ENCODE peak calls at places on chromosome 14, in five cellular contexts. One of them, this sample, is unnamed.
A peak's percentile ranks its signal among the peaks of the same experiment; 100 is the strongest.

GRCh38 chr14:80491131-80491530 is 279.8 kb upstream of the DIO2 start:
- DNase-seq in GM12878: peak; percentile 23
- DNase-seq in HepG2: peak; percentile 20
- DNase-seq in K562: no peak
- DNase-seq in SK-N-SH: no peak
- DNase-seq in this sample: no peak

GRCh38 chr14:91372680-91373495 is 44.7 kb downstream of the CCDC88C start:
- DNase-seq in SK-N-SH: peak; percentile 70
- DNase-seq in K562: no peak
- DNase-seq in GM12878: no peak
- DNase-seq in HepG2: no peak
- DNase-seq in this sample: no peak

GRCh38 chr14:91860238-91860637 is 7.1 kb downstream of the TC2N start:
- DNase-seq in K562: no peak
- DNase-seq in SK-N-SH: no peak
- DNase-seq in HepG2: no peak
- DNase-seq in GM12878: no peak
- DNase-seq in this sample: no peak

GRCh38 chr14:73491977-73492552 is 1.3 kb downstream of the RIOX1 start:
- DNase-seq in GM12878: no peak
- DNase-seq in SK-N-SH: no peak
- DNase-seq in HepG2: no peak
- DNase-seq in K562: no peak
- DNase-seq in this sample: no peak

GRCh38 chr14:68895304-68895703 is 83.8 kb downstream of the ACTN1 start:
- DNase-seq in HepG2: no peak
- DNase-seq in K562: no peak
- DNase-seq in GM12878: no peak
- DNase-seq in SK-N-SH: no peak
- DNase-seq in this sample: no peak

GRCh38 chr14:54653764-54654469 is 87.0 kb downstream of the SAMD4A start:
- DNase-seq in HepG2: peak; percentile 85
- DNase-seq in SK-N-SH: no peak
- DNase-seq in K562: no peak
- DNase-seq in GM12878: no peak
- DNase-seq in this sample: no peak

GRCh38 chr14:39755269-39755878 is 323.1 kb upstream of the FBXO33 start:
- DNase-seq in SK-N-SH: no peak
- DNase-seq in HepG2: no peak
- DNase-seq in GM12878: no peak
- DNase-seq in K562: no peak
- DNase-seq in this sample: no peak

GRCh38 chr14:43464968-43465367 is 1042.1 kb downstream of the FSCB start:
- DNase-seq in HepG2: no peak
- DNase-seq in K562: no peak
- DNase-seq in GM12878: no peak
- DNase-seq in SK-N-SH: no peak
- DNase-seq in this sample: no peak

GRCh38 chr14:55267816-55268215 is 3.4 kb upstream of the FBXO34 start:
- DNase-seq in SK-N-SH: no peak
- DNase-seq in HepG2: no peak
- DNase-seq in K562: no peak
- DNase-seq in GM12878: no peak
- DNase-seq in this sample: no peak

GRCh38 chr14:61489932-61490331 is 168.6 kb downstream of the PRKCH start:
- DNase-seq in GM12878: no peak
- DNase-seq in HepG2: no peak
- DNase-seq in K562: no peak
- DNase-seq in SK-N-SH: no peak
- DNase-seq in this sample: no peak

GRCh38 chr14:103281496-103282231 is 52.4 kb upstream of the EIF5 start:
- DNase-seq in GM12878: no peak
- DNase-seq in K562: no peak
- DNase-seq in SK-N-SH: peak; percentile 79
- DNase-seq in HepG2: peak; percentile 49
- DNase-seq in this sample: no peak

GRCh38 chr14:56846970-56847928 is 37.0 kb upstream of the OTX2 start:
- DNase-seq in HepG2: no peak
- DNase-seq in K562: no peak
- DNase-seq in GM12878: no peak
- DNase-seq in SK-N-SH: no peak
- DNase-seq in this sample: no peak

GRCh38 chr14:70416717-70417349 is at the start of gene SYNJ2BP:
- DNase-seq in HepG2: peak; percentile 76
- DNase-seq in GM12878: peak; percentile 44
- DNase-seq in SK-N-SH: peak; percentile 80
- DNase-seq in K562: no peak
- DNase-seq in this sample: peak; percentile 15

GRCh38 chr14:23636317-23637211 is at the start of gene DHRS2:
- DNase-seq in HepG2: peak; percentile 100
- DNase-seq in GM12878: no peak
- DNase-seq in K562: no peak
- DNase-seq in SK-N-SH: no peak
- DNase-seq in this sample: no peak

GRCh38 chr14:30623412-30624131 is 1.5 kb downstream of the SCFD1 start:
- DNase-seq in HepG2: no peak
- DNase-seq in GM12878: no peak
- DNase-seq in SK-N-SH: no peak
- DNase-seq in K562: no peak
- DNase-seq in this sample: no peak

GRCh38 chr14:84969501-84969900 is 560.4 kb upstream of the FLRT2 start:
- DNase-seq in HepG2: no peak
- DNase-seq in GM12878: no peak
- DNase-seq in SK-N-SH: no peak
- DNase-seq in K562: no peak
- DNase-seq in this sample: no peak

GRCh38 chr14:86852530-86852929 is 1140.5 kb downstream of the GALC start:
- DNase-seq in HepG2: no peak
- DNase-seq in GM12878: no peak
- DNase-seq in SK-N-SH: no peak
- DNase-seq in K562: no peak
- DNase-seq in this sample: no peak

GRCh38 chr14:59435106-59435505 is 30.1 kb downstream of the GPR135 start:
- DNase-seq in SK-N-SH: no peak
- DNase-seq in HepG2: no peak
- DNase-seq in GM12878: no peak
- DNase-seq in K562: no peak
- DNase-seq in this sample: no peak

GRCh38 chr14:23617539-23617938 is 18.6 kb upstream of the DHRS2 start:
- DNase-seq in SK-N-SH: no peak
- DNase-seq in K562: no peak
- DNase-seq in GM12878: no peak
- DNase-seq in HepG2: no peak
- DNase-seq in this sample: no peak

GRCh38 chr14:104657563-104658324 is 31.7 kb upstream of the INF2 start:
- DNase-seq in SK-N-SH: no peak
- DNase-seq in GM12878: no peak
- DNase-seq in K562: peak; percentile 20
- DNase-seq in HepG2: no peak
- DNase-seq in this sample: no peak

GRCh38 chr14:24141030-24141880 is at the start of gene EMC9:
- DNase-seq in K562: peak; percentile 94
- DNase-seq in GM12878: peak; percentile 97
- DNase-seq in HepG2: peak; percentile 100
- DNase-seq in SK-N-SH: peak; percentile 94
- DNase-seq in this sample: peak; percentile 100

GRCh38 chr14:25833341-25834121 is 764.3 kb downstream of the NOVA1 start:
- DNase-seq in K562: no peak
- DNase-seq in GM12878: no peak
- DNase-seq in HepG2: peak; percentile 46
- DNase-seq in SK-N-SH: peak; percentile 3
- DNase-seq in this sample: peak; percentile 21

GRCh38 chr14:52267501-52268190 is at the start of gene PTGDR:
- DNase-seq in HepG2: no peak
- DNase-seq in GM12878: no peak
- DNase-seq in K562: no peak
- DNase-seq in SK-N-SH: peak; percentile 32
- DNase-seq in this sample: no peak

GRCh38 chr14:76941544-76942287 is 86.8 kb downstream of the IRF2BPL start:
- DNase-seq in K562: no peak
- DNase-seq in SK-N-SH: no peak
- DNase-seq in HepG2: no peak
- DNase-seq in GM12878: no peak
- DNase-seq in this sample: no peak

GRCh38 chr14:106844608-106845285 is 1318.4 kb downstream of the TMEM121 start:
- DNase-seq in K562: no peak
- DNase-seq in GM12878: no peak
- DNase-seq in SK-N-SH: peak; percentile 58
- DNase-seq in HepG2: peak; percentile 44
- DNase-seq in this sample: peak; percentile 95

GRCh38 chr14:95980402-95980801 is 58.8 kb upstream of the C14orf132 start:
- DNase-seq in SK-N-SH: no peak
- DNase-seq in GM12878: no peak
- DNase-seq in HepG2: no peak
- DNase-seq in K562: no peak
- DNase-seq in this sample: no peak

GRCh38 chr14:26128931-26129674 is 468.7 kb downstream of the NOVA1 start:
- DNase-seq in K562: no peak
- DNase-seq in HepG2: no peak
- DNase-seq in SK-N-SH: no peak
- DNase-seq in GM12878: no peak
- DNase-seq in this sample: no peak

GRCh38 chr14:91315844-91316267 is 71.4 kb upstream of the GPR68 start:
- DNase-seq in SK-N-SH: no peak
- DNase-seq in GM12878: peak; percentile 88
- DNase-seq in K562: no peak
- DNase-seq in HepG2: no peak
- DNase-seq in this sample: peak; percentile 88

GRCh38 chr14:33938131-33938949 is 12.5 kb downstream of the EGLN3 start:
- DNase-seq in K562: peak; percentile 58
- DNase-seq in SK-N-SH: peak; percentile 84
- DNase-seq in GM12878: peak; percentile 36
- DNase-seq in HepG2: peak; percentile 49
- DNase-seq in this sample: no peak

GRCh38 chr14:64726585-64726890 is 22.3 kb downstream of the PLEKHG3 start:
- DNase-seq in SK-N-SH: no peak
- DNase-seq in GM12878: no peak
- DNase-seq in HepG2: no peak
- DNase-seq in K562: no peak
- DNase-seq in this sample: no peak

GRCh38 chr14:71119075-71119474 is 211.8 kb downstream of the PCNX1 start:
- DNase-seq in SK-N-SH: no peak
- DNase-seq in K562: no peak
- DNase-seq in HepG2: no peak
- DNase-seq in GM12878: no peak
- DNase-seq in this sample: no peak

GRCh38 chr14:55301722-55302121 is 30.5 kb downstream of the FBXO34 start:
- DNase-seq in K562: no peak
- DNase-seq in HepG2: peak; percentile 28
- DNase-seq in SK-N-SH: peak; percentile 31
- DNase-seq in GM12878: no peak
- DNase-seq in this sample: no peak

GRCh38 chr14:50524731-50525510 is 7.4 kb downstream of the MAP4K5 start:
- DNase-seq in GM12878: no peak
- DNase-seq in HepG2: no peak
- DNase-seq in SK-N-SH: no peak
- DNase-seq in K562: no peak
- DNase-seq in this sample: peak; percentile 12

GRCh38 chr14:52596861-52597260 is 44.2 kb downstream of the GPR137C start:
- DNase-seq in K562: no peak
- DNase-seq in SK-N-SH: no peak
- DNase-seq in HepG2: no peak
- DNase-seq in GM12878: no peak
- DNase-seq in this sample: no peak

GRCh38 chr14:55707365-55707804 is 127.4 kb downstream of the KTN1 start:
- DNase-seq in K562: no peak
- DNase-seq in SK-N-SH: no peak
- DNase-seq in HepG2: peak; percentile 31
- DNase-seq in GM12878: no peak
- DNase-seq in this sample: no peak

GRCh38 chr14:54025661-54026060 is 69.0 kb upstream of the BMP4 start:
- DNase-seq in HepG2: peak; percentile 36
- DNase-seq in SK-N-SH: peak; percentile 6
- DNase-seq in K562: no peak
- DNase-seq in GM12878: no peak
- DNase-seq in this sample: no peak

GRCh38 chr14:64091217-64091616 is 203.0 kb downstream of the ESR2 start:
- DNase-seq in GM12878: no peak
- DNase-seq in K562: no peak
- DNase-seq in SK-N-SH: no peak
- DNase-seq in HepG2: no peak
- DNase-seq in this sample: no peak

GRCh38 chr14:58151264-58151700 is 731 bp downstream of the ARMH4 start:
- DNase-seq in GM12878: no peak
- DNase-seq in HepG2: peak; percentile 7
- DNase-seq in K562: no peak
- DNase-seq in SK-N-SH: peak; percentile 27
- DNase-seq in this sample: no peak
- H3K4me3 ChIP-seq in GM12878: peak overlapping the region; percentile 56
- H3K4me3 ChIP-seq in HepG2: peak overlapping the region; percentile 69
- H3K4me3 ChIP-seq in K562: peak overlapping the region; percentile 46
- H3K4me3 ChIP-seq in SK-N-SH: peak overlapping the region; percentile 63
- H3K4me3 ChIP-seq in this sample: peak overlapping the region; percentile 54

GRCh38 chr14:99735189-99736135 is 51.4 kb downstream of the CYP46A1 start:
- DNase-seq in K562: no peak
- DNase-seq in HepG2: no peak
- DNase-seq in GM12878: no peak
- DNase-seq in SK-N-SH: no peak
- DNase-seq in this sample: no peak
- TF ChIP-seq GABPA in K562: no peak
- TF ChIP-seq GABPA in HepG2: no peak
- TF ChIP-seq GABPA in GM12878: no peak
- TF ChIP-seq GABPA in SK-N-SH: no peak
- TF ChIP-seq GABPA in this sample: no peak

DNA sequence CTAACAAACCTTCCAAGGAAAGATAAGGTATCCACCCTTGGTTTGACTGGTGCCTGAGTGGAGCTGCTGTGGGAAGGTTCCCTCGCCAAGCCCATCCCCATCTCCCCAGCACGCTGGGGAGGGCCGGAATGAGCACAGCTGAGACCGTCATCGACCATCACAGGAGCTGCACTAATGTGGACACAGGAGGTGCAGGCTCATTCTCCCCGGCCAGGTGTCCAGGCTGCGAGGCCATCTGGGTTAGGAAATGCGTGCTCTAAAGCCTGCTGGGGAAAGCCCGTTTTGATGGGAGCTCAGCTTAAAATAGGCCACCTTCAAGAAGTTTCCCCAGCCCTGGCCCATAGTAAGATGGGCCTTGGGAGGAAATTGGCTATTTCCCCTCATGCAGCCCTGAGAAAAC is 35.2 kb upstream of the FOXN3 start:
- DNase-seq in K562: no peak
- DNase-seq in SK-N-SH: no peak
- DNase-seq in HepG2: no peak
- DNase-seq in GM12878: no peak
- DNase-seq in this sample: no peak
- TF ChIP-seq REST in K562: no peak
- TF ChIP-seq REST in SK-N-SH: no peak
- TF ChIP-seq REST in HepG2: no peak
- TF ChIP-seq REST in GM12878: no peak
- TF ChIP-seq REST in this sample: no peak

GRCh38 chr14:75579882-75580281 is 1.5 kb downstream of the FLVCR2 start:
- DNase-seq in HepG2: no peak
- DNase-seq in K562: no peak
- DNase-seq in SK-N-SH: no peak
- DNase-seq in GM12878: no peak
- DNase-seq in this sample: no peak
- H3K4me3 ChIP-seq in HepG2: peak overlapping the region; percentile 91
- H3K4me3 ChIP-seq in K562: no peak overlapping the region
- H3K4me3 ChIP-seq in SK-N-SH: no peak overlapping the region
- H3K4me3 ChIP-seq in GM12878: peak overlapping the region; percentile 27
- H3K4me3 ChIP-seq in this sample: no peak overlapping the region